ENCODE peak calls at places on chromosomes 1 and 21, in nine cellular contexts. T, H, B, E, I, K, X, D and U are unnamed samples.

GRCh38 chr1:48807599-48808260 is 31.0 kb upstream of the BEND5 start:
- DNase-seq in T (no peak), H (no peak), B (no peak), E (no peak), I (peak), K (peak), X (no peak), D (no peak), U (no peak)

GRCh38 chr1:21324368-21325137 is 34.3 kb upstream of the ECE1 start:
- DNase-seq in T (peak), H (peak), B (no peak), E (peak), I (peak), K (no peak), X (peak), D (peak), U (peak)

GRCh38 chr1:16719571-16720402 is 20.5 kb upstream of the RNU1-4 start:
- DNase-seq in T (no peak), H (no peak), B (no peak), E (peak), I (no peak), K (peak), X (peak), D (no peak), U (peak)

GRCh38 chr1:213249395-213249794 is 198.4 kb downstream of the RPS6KC1 start:
- DNase-seq in T (no peak), H (no peak), B (no peak), E (no peak), I (no peak), K (no peak), X (no peak), D (no peak), U (no peak)

GRCh38 chr1:198528376-198528775 is 12.1 kb downstream of the ATP6V1G3 start:
- DNase-seq in T (no peak), H (no peak), B (peak), E (no peak), I (peak), K (no peak), X (no peak), D (no peak), U (no peak)

GRCh38 chr1:53462769-53463501 is 3.7 kb downstream of the DMRTB1 start:
- DNase-seq in T (no peak), H (no peak), B (no peak), E (no peak), I (no peak), K (no peak), X (peak), D (no peak), U (peak)

GRCh38 chr1:119139393-119139792 is 1.1 kb downstream of the WARS2 start:
- DNase-seq in T (peak), H (no peak), B (no peak), E (peak), I (no peak), K (no peak), X (peak), D (peak), U (peak)

GRCh38 chr21:37219766-37220432 is 47.2 kb downstream of the VPS26C start:
- DNase-seq in T (peak), H (no peak), B (no peak), E (no peak), I (no peak), K (no peak), X (no peak), D (no peak), U (no peak)

GRCh38 chr21:46438241-46438640 is 20.4 kb upstream of the DIP2A start:
- DNase-seq in T (no peak), H (no peak), B (no peak), E (no peak), I (no peak), K (no peak), X (no peak), D (no peak), U (no peak)

GRCh38 chr1:26959722-26960624 is at the start of gene KDF1:
- DNase-seq in T (peak), H (no peak), B (no peak), E (no peak), I (no peak), K (no peak), X (no peak), D (peak), U (no peak)

GRCh38 chr1:70319750-70320149 is 34.8 kb downstream of the ANKRD13C start:
- DNase-seq in T (no peak), H (no peak), B (peak), E (no peak), I (peak), K (no peak), X (no peak), D (no peak), U (no peak)

GRCh38 chr1:205927247-205927646 is 16.0 kb downstream of the SLC26A9 start:
- DNase-seq in T (no peak), H (no peak), B (no peak), E (no peak), I (no peak), K (no peak), X (no peak), D (no peak), U (no peak)

GRCh38 chr1:157482174-157482573 is 70.1 kb downstream of the FCRL5 start:
- DNase-seq in T (no peak), H (no peak), B (no peak), E (no peak), I (no peak), K (no peak), X (no peak), D (no peak), U (no peak)

GRCh38 chr1:7608628-7609295 is 162.3 kb upstream of the VAMP3 start:
- DNase-seq in T (no peak), H (no peak), B (no peak), E (no peak), I (no peak), K (no peak), X (no peak), D (no peak), U (no peak)

GRCh38 chr1:234768171-234768568 is 158.2 kb upstream of the IRF2BP2 start:
- DNase-seq in T (peak), H (no peak), B (no peak), E (no peak), I (no peak), K (no peak), X (peak), D (peak), U (peak)
- TF ChIP-seq CTCF in T (no peak), H (no peak), B (no peak), E (no peak), I (no peak), K (no peak), X (peak), D (peak), U (peak)

GRCh38 chr1:239722080-239722479 is 335.7 kb downstream of the CHRM3 start:
- DNase-seq in T (peak), H (no peak), B (no peak), E (no peak), I (no peak), K (no peak), X (no peak), D (no peak), U (no peak)

GRCh38 chr1:239723821-239724367 is 337.5 kb downstream of the CHRM3 start:
- DNase-seq in T (no peak), H (no peak), B (no peak), E (no peak), I (no peak), K (no peak), X (no peak), D (no peak), U (no peak)

GRCh38 chr1:239730378-239730777 is 344.0 kb downstream of the CHRM3 start:
- DNase-seq in T (no peak), H (no peak), B (no peak), E (no peak), I (no peak), K (no peak), X (no peak), D (no peak), U (no peak)

GRCh38 chr1:239725933-239726332 is 339.6 kb downstream of the CHRM3 start:
- DNase-seq in T (no peak), H (no peak), B (no peak), E (no peak), I (no peak), K (no peak), X (no peak), D (no peak), U (no peak)

GRCh38 chr1:239725371-239725770 is 339.0 kb downstream of the CHRM3 start:
- DNase-seq in T (no peak), H (no peak), B (no peak), E (no peak), I (no peak), K (no peak), X (no peak), D (no peak), U (no peak)
- TF ChIP-seq CTCF in T (no peak), H (no peak), B (no peak), E (no peak), I (no peak), K (no peak), X (no peak), D (no peak), U (no peak)

GRCh38 chr1:222124602-222125001 is 382.7 kb upstream of the DUSP10 start:
- DNase-seq in T (no peak), H (no peak), B (no peak), E (no peak), I (no peak), K (no peak), X (no peak), D (no peak), U (no peak)
- TF ChIP-seq CTCF in T (no peak), H (no peak), B (no peak), E (peak), I (peak), K (no peak), X (no peak), D (peak), U (no peak)

GRCh38 chr1:38141483-38141882 is 94.9 kb upstream of the POU3F1 start:
- DNase-seq in T (no peak), H (no peak), B (no peak), E (no peak), I (no peak), K (no peak), X (no peak), D (no peak), U (no peak)

GRCh38 chr1:38137164-38137563 is 90.6 kb upstream of the POU3F1 start:
- DNase-seq in T (no peak), H (no peak), B (no peak), E (no peak), I (no peak), K (no peak), X (no peak), D (no peak), U (peak)

GRCh38 chr1:38142606-38143005 is 96.0 kb upstream of the POU3F1 start:
- DNase-seq in T (no peak), H (no peak), B (no peak), E (no peak), I (no peak), K (no peak), X (no peak), D (no peak), U (no peak)

GRCh38 chr1:38138498-38139233 is 92.1 kb upstream of the POU3F1 start:
- DNase-seq in T (no peak), H (no peak), B (peak), E (no peak), I (peak), K (no peak), X (no peak), D (no peak), U (peak)

DNA sequence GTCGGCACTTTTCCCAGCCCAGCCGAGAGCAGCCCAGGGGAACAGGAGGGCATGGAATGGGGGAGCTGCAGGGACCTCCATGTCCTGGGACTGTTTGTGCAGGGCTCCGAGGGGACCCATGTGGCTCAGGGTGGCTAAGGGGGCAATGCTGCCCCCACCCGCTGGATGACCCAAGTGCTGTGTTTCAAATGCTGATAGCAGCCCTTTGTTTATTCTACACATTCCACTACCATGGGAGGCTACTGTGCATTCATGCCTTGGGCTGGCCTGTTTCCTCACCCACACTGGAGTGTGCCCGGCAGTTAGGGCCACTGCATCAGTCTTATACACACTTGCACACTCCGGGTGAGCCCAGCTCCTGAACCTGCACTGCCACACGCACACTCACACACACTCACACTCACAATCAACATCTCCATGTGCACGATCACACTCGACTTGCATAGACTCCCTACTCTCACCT is 93.5 kb upstream of the POU3F1 start:
- DNase-seq in T (no peak), H (no peak), B (no peak), E (no peak), I (no peak), K (no peak), X (no peak), D (no peak), U (no peak)
- TF ChIP-seq CTCF in T (no peak), H (no peak), B (no peak), E (no peak), I (no peak), K (no peak), X (no peak), D (no peak), U (no peak)

GRCh38 chr21:31623664-31624063 is 35.8 kb upstream of the SOD1 start:
- DNase-seq in T (peak), H (no peak), B (no peak), E (peak), I (no peak), K (no peak), X (peak), D (no peak), U (peak)
- TF ChIP-seq CTCF in T (peak), H (no peak), B (peak), E (peak), I (no peak), K (no peak), X (peak), D (peak), U (peak)

DNA sequence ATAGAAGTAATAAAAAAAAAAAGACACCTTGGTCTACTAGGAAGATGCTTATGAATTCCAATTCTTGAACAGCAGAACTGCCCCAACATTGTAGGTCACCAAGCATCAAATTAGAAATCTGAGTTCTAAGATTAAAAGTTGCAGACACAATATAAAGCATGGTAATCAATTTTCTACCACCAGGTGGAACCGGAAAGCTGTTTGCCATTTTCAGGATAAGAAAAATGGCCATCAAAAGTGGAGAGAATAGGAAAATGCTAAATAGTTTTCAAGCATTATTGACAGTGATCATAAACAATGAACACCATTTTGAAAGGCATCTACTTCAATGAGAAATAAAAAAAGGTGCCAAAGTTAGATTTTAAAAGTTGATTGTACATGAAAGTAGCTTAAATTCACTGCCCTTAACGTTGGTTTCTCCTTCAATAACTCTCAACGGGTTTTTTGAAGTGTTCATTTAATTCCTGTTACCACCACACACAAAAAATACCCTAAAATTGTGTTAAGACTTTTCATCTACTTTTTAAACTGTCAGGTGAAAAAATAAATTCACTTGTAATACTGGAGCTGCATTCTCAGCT is 252.9 kb downstream of the KCNT2 start:
- DNase-seq in T (no peak), H (no peak), B (no peak), E (no peak), I (peak), K (no peak), X (no peak), D (no peak), U (no peak)
- TF ChIP-seq CTCF in T (no peak), H (no peak), B (peak), E (peak), I (peak), K (peak), X (no peak), D (no peak), U (no peak)

DNA sequence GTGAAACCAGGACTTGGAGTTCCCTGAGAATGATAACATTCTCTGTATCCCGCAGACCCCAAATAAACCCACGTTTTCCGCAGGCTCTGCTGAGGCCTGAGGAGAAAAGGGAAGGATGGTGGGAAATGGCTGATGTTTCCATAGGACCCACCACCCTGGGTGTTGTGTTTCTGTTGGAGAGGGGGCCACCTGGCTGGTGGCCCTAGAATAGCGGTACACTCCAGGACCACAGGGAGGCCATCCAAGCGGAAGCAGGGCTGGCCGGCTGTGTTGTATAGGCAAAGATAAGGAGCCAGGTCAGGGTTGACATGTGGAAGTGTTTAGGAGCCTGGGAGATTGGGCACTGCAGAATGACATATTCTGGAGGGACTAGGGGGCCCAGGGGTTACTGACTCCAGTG is 77.5 kb downstream of the FOXD2 start:
- DNase-seq in T (no peak), H (no peak), B (no peak), E (no peak), I (no peak), K (no peak), X (no peak), D (no peak), U (no peak)
- TF ChIP-seq CTCF in T (no peak), H (no peak), B (no peak), E (no peak), I (no peak), K (no peak), X (no peak), D (no peak), U (no peak)

GRCh38 chr1:23979387-23980005 is 631 bp downstream of the SRSF10 start:
- DNase-seq in T (no peak), H (no peak), B (no peak), E (no peak), I (no peak), K (no peak), X (no peak), D (no peak), U (no peak)

GRCh38 chr1:23980725-23981063 is 567 bp upstream of the SRSF10 start:
- DNase-seq in T (peak), H (peak), B (no peak), E (peak), I (peak), K (no peak), X (peak), D (peak), U (peak)

GRCh38 chr1:23978825-23979224 is 1.3 kb downstream of the SRSF10 start:
- DNase-seq in T (no peak), H (no peak), B (no peak), E (no peak), I (no peak), K (no peak), X (no peak), D (no peak), U (no peak)

GRCh38 chr1:23977854-23978191 is 2.3 kb downstream of the SRSF10 start:
- DNase-seq in T (no peak), H (no peak), B (no peak), E (no peak), I (no peak), K (no peak), X (no peak), D (no peak), U (no peak)

DNA sequence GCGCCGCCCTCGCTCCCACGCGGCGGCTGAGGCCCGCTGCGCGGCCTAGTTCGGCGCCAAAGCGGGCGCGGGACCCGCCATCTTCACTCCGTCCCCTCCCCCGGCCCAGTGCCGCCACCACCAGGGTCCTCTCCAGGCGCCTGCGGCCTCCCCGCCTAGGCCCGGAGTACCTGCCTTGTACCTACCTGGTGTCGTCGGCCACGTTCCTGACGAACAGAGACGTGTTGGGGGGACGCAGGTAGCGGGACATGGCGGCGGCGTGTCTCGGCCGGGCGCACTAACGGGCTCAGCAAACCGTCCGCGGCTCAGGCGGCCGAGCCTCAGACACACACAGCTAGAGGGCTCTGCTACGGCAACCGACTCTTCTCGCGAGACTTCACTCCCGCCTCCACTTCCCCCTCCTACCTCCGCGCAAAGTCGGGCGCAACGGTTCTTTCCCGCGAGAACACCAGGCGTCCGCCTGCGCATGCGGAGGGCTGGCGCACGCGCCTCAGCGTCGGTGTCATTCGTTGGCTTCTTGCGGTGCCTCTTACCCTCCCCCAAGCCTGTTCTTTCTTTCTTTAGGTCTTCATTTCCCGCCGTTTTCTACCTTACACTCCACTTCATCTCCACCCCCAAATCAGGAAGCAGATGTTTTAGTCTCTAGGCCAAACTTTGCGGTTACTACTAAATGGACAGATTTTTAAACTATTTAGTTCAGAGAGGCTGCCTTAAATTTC is at the start of gene SRSF10:
- DNase-seq in T (peak), H (peak), B (peak), E (peak), I (peak), K (peak), X (peak), D (peak), U (peak)
- TF ChIP-seq CTCF in T (no peak), H (no peak), B (peak), E (peak), I (peak), K (peak), X (peak), D (peak), U (no peak)

DNA sequence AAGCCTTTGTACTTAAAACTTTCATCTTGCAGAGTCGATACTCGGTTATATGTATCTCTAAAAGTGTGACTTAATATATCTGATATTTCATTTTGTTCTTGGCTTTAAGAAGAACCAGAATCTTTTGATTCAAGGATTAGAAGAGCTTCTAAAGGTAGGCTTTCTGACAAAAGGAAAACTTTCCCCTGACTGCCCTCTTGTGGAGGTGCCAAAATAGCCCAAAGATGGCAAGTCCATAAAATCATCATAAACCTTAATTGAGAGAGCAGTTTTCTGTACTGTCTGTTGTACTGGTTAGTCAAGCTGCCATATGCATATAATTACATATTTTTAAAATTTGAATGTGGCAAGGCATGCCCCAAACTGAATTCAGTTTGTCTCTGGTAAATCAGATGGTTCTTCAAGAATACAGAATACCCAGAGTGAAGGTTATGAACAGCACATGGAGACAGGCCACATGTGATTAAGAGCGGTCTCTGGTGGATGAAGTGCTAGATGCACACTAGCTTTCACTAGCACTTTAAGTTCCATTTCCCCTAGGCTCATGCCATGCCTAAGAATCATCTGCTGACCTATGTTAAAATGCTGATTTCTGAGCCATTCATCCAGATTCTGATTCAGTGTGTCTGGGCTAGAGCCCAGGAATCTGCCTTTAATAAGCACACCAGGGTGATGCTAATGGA is 27.7 kb upstream of the ELAVL4 start:
- DNase-seq in T (peak), H (no peak), B (no peak), E (peak), I (no peak), K (no peak), X (no peak), D (no peak), U (no peak)
- TF ChIP-seq CTCF in T (peak), H (no peak), B (no peak), E (peak), I (peak), K (no peak), X (no peak), D (peak), U (peak)